ENCODE peak calls at places on chromosome 6, in five cellular contexts. B, T, K, L and Q are unnamed samples.

GRCh38 chr6:148293181-148293995 is 49.2 kb upstream of the SASH1 start:
- DNase-seq in B (no peak), T (no peak), K (peak; percentile 63), L (no peak), Q (no peak)

GRCh38 chr6:12245763-12246720 is 44.1 kb upstream of the EDN1 start:
- DNase-seq in B (no peak), T (no peak), K (no peak), L (no peak), Q (no peak)

GRCh38 chr6:157921685-157922367 is 59.8 kb upstream of the SYNJ2 start:
- DNase-seq in B (no peak), T (no peak), K (no peak), L (peak; percentile 77), Q (no peak)

GRCh38 chr6:45836984-45837383 is 178.7 kb downstream of the CLIC5 start:
- DNase-seq in B (no peak), T (no peak), K (no peak), L (no peak), Q (no peak)

GRCh38 chr6:79404261-79404660 is 133.0 kb downstream of the LCA5 start:
- DNase-seq in B (no peak), T (no peak), K (no peak), L (no peak), Q (no peak)

GRCh38 chr6:617485-618100 is 39.3 kb downstream of the HUS1B start:
- DNase-seq in B (no peak), T (no peak), K (no peak), L (no peak), Q (no peak)

GRCh38 chr6:11277275-11278206 is 45.1 kb upstream of the NEDD9 start:
- DNase-seq in B (no peak), T (peak; percentile 62), K (no peak), L (peak; percentile 2), Q (peak; percentile 76)

GRCh38 chr6:168676552-168677317 is 235.8 kb downstream of the SMOC2 start:
- DNase-seq in B (no peak), T (no peak), K (no peak), L (no peak), Q (no peak)

GRCh38 chr6:106512958-106513480 is 116.3 kb downstream of the RTN4IP1 start:
- DNase-seq in B (no peak), T (no peak), K (no peak), L (no peak), Q (no peak)

GRCh38 chr6:107715523-107716321 is 108.4 kb downstream of the SCML4 start:
- DNase-seq in B (no peak), T (no peak), K (no peak), L (no peak), Q (no peak)

GRCh38 chr6:161152904-161153662 is 120.8 kb downstream of the AGPAT4 start:
- DNase-seq in B (no peak), T (no peak), K (no peak), L (no peak), Q (no peak)

GRCh38 chr6:29130644-29131043 is 22.8 kb downstream of the OR2J3 start:
- DNase-seq in B (no peak), T (no peak), K (no peak), L (no peak), Q (no peak)

GRCh38 chr6:21587182-21587924 is 6.2 kb upstream of the SOX4 start:
- DNase-seq in B (peak; percentile 77), T (no peak), K (peak; percentile 69), L (no peak), Q (peak; percentile 43)